ENCODE peak calls at places on chromosomes 12 and 14, in seven cellular contexts. V is IMR-90, R is mesendoderm, W is neuronal stem cell, J is mesenchymal stem cell, Y is H1, B is trophoblast cell. U is an unnamed sample.

GRCh38 chr12:71208053-71208685 is 50.4 kb upstream of the TSPAN8 start:
- DNase-seq in R (peak), V (no peak), J (no peak), W (peak), B (no peak), Y (no peak), U (no peak)

GRCh38 chr12:112891093-112892024 is 15.4 kb upstream of the OAS1 start:
- DNase-seq in J (no peak), W (no peak), Y (no peak), B (no peak), V (no peak), R (peak), U (no peak)

GRCh38 chr12:102955926-102956737 is 1.3 kb upstream of the ASCL1 start:
- DNase-seq in J (no peak), R (no peak), V (no peak), Y (peak), B (no peak), W (no peak), U (peak)

GRCh38 chr14:33986804-33987203 is 35.9 kb upstream of the EGLN3 start:
- DNase-seq in B (peak), V (peak), W (no peak), Y (no peak), J (peak), R (peak), U (no peak)

GRCh38 chr12:125276567-125276966 is 211.3 kb downstream of the AACS start:
- DNase-seq in J (no peak), V (no peak), Y (no peak), R (no peak), W (no peak), B (no peak), U (no peak)

GRCh38 chr12:94768398-94769039 is 118.2 kb upstream of the TMCC3 start:
- DNase-seq in Y (no peak), J (no peak), R (no peak), V (no peak), W (no peak), B (no peak), U (no peak)

GRCh38 chr12:20404576-20405346 is 36.4 kb downstream of the PDE3A start:
- DNase-seq in W (no peak), R (no peak), B (no peak), Y (no peak), V (peak), J (no peak), U (no peak)

GRCh38 chr12:78560633-78561032 is 303.9 kb upstream of the SYT1 start:
- DNase-seq in B (no peak), R (no peak), Y (no peak), W (no peak), V (no peak), J (no peak), U (no peak)

GRCh38 chr12:83841620-83842019 is 1071.0 kb downstream of the SLC6A15 start:
- DNase-seq in Y (no peak), J (no peak), R (no peak), V (no peak), W (no peak), B (no peak), U (no peak)

GRCh38 chr14:32080001-32080510 is 3.0 kb downstream of the ARHGAP5 start:
- DNase-seq in Y (no peak), V (no peak), R (no peak), W (no peak), B (no peak), J (no peak), U (no peak)

GRCh38 chr14:61107148-61107641 is 126.2 kb downstream of the SLC38A6 start:
- DNase-seq in J (no peak), Y (no peak), B (no peak), R (no peak), V (no peak), W (no peak), U (no peak)

GRCh38 chr12:104866286-104866685 is 91.8 kb downstream of the SLC41A2 start:
- DNase-seq in W (no peak), R (no peak), Y (no peak), B (no peak), V (peak), J (no peak), U (no peak)

GRCh38 chr12:82740129-82741000 is 53.7 kb downstream of the TMTC2 start:
- DNase-seq in V (peak), B (no peak), W (no peak), J (peak), R (peak), Y (no peak), U (peak)

GRCh38 chr14:38567728-38568127 is 311.8 kb upstream of the CLEC14A start:
- DNase-seq in V (no peak), R (no peak), W (no peak), B (no peak), Y (no peak), J (no peak), U (no peak)

GRCh38 chr12:114790276-114790675 is 106.3 kb upstream of the TBX3 start:
- DNase-seq in V (no peak), Y (no peak), R (peak), J (no peak), B (peak), W (no peak), U (no peak)

GRCh38 chr12:12384601-12385321 is 27.9 kb downstream of the BORCS5 start:
- DNase-seq in R (peak), W (no peak), B (no peak), J (no peak), Y (no peak), V (no peak), U (peak)

GRCh38 chr12:26612203-26612602 is 220.8 kb downstream of the ITPR2 start:
- DNase-seq in V (no peak), R (no peak), B (no peak), Y (no peak), J (no peak), W (no peak), U (no peak)

GRCh38 chr12:57796996-57797395 is 14.4 kb downstream of the TSFM start:
- DNase-seq in R (no peak), J (no peak), B (no peak), Y (no peak), W (no peak), V (no peak), U (no peak)

GRCh38 chr12:102874819-102875218 is 42.2 kb downstream of the PAH start:
- DNase-seq in Y (no peak), B (no peak), W (no peak), V (no peak), R (no peak), J (no peak), U (no peak)

GRCh38 chr14:104883681-104884361 is 18.8 kb downstream of the CEP170B start:
- DNase-seq in V (no peak), Y (no peak), B (no peak), W (no peak), R (no peak), J (no peak), U (no peak)

GRCh38 chr12:117236456-117237001 is 46.3 kb upstream of the FBXO21 start:
- DNase-seq in J (peak), B (peak), V (peak), Y (peak), W (peak), R (peak), U (peak)

GRCh38 chr14:52313903-52314481 is at the start of gene PTGER2:
- DNase-seq in J (peak), B (peak), V (peak), Y (no peak), R (peak), W (peak), U (peak)

GRCh38 chr12:93174048-93174447 is 203.7 kb upstream of the NUDT4 start:
- DNase-seq in W (no peak), J (peak), B (no peak), V (peak), Y (no peak), R (no peak), U (no peak)

GRCh38 chr12:56658921-56659320 is 13.1 kb upstream of the ATP5F1B start:
- DNase-seq in Y (no peak), J (no peak), W (no peak), R (peak), V (no peak), B (no peak), U (no peak)

GRCh38 chr14:96635850-96636249 is 133.7 kb downstream of the PAPOLA start:
- DNase-seq in B (peak), J (no peak), V (no peak), Y (peak), R (no peak), W (no peak), U (no peak)

GRCh38 chr14:25570483-25570882 is 520.5 kb upstream of the STXBP6 start:
- DNase-seq in J (no peak), Y (no peak), V (no peak), B (no peak), W (no peak), R (no peak), U (no peak)

GRCh38 chr14:94665121-94665520 is 52.9 kb downstream of the SERPINA3 start:
- DNase-seq in R (no peak), W (no peak), J (no peak), B (peak), V (peak), Y (no peak), U (no peak)

GRCh38 chr12:69330475-69331473 is 17.4 kb upstream of the LYZ start:
- DNase-seq in W (no peak), B (peak), R (peak), J (peak), V (peak), Y (peak), U (peak)

DNA sequence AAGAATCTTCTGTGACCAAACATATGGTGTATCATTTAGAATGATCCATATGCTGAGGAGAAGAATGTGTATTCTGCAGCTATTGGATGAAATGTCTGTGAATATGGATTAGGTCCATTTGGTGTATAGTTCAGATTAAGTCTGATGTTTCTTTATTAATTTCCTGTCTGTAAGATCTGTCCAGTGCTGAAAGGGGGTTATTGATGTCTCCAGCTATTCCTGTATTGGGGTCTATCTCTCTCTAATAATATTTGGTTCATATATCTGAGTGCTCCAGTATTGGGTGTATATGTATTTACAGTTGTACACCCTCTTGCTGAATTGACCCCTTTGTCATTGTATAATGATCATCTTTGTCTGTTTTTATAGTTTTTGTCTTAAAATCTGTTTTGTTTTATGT is 33.5 kb downstream of the SLC38A2 start:
- DNase-seq in R (no peak), W (no peak), J (no peak), V (no peak), Y (no peak), B (no peak), U (no peak)
- H3K18ac ChIP-seq in R (no peak), W (no peak), J (no peak), V (no peak), Y (no peak), B (no peak), U (no peak)

DNA sequence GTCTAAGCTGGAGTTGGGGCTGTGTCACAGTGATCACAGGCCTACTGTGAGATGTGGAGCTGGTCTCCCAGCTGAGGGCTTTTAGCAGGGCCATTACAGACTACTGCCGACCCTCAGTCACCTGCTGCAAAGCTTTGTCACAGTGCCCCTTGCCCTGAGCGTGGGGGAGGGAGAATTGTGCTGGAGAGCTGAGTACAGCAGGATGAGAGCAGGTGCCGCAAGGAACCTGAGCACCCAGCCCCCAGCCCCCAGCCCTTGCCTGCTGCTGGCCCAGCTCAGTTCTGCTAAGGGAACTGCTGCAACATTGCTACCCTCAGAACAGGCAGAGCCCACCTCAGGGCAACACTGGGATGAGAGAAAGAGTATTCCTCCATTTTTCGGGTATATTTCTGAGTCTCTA is 196.8 kb upstream of the FKBP4 start:
- DNase-seq in V (no peak), J (no peak), W (no peak), B (no peak), Y (no peak), R (no peak), U (no peak)
- H3K18ac ChIP-seq in V (no peak), J (no peak), W (no peak), B (no peak), Y (no peak), R (no peak), U (no peak)

DNA sequence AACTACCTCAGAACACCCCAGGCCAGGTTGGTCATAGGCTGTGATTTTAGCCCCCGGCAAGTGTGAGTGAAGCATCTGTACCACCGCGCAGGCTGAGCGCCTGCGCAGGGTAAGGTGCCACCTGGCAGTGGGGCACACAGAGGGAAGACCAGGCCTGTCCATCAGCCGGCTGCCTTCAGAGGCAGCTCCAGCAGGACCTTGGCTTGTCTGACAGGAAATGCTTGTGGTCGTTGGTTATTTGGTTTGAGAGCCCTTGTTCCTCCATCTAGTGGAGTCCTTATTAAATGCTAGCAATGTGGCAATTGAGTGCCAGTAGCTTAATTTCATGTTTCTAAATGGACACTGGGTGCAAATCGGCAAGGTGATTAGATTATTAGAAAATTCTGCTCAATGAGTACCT is 27.5 kb downstream of the SLC25A29 start:
- DNase-seq in Y (no peak), R (peak), V (peak), W (no peak), J (peak), B (no peak), U (no peak)
- H3K18ac ChIP-seq in Y (no peak), R (no peak), V (no peak), W (no peak), J (no peak), B (no peak), U (no peak)

DNA sequence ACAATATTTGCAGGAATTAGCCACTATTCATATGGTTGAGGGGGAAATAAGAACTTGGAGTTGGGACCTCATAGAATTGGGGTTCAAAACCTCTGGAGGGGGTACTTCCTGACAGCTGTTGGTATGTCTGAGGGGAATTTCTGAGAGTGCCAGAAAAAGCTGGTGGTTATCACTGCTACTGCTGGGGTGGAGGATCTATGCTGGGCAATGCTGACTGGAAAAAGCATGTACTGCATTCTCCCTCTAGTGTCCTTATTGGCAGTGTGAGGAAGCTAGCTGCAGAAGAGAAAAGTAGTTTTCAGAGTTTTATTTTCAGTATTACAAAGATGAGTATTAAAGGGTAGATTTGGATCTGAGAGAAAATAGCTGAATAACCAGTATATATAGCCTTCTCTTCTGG is 88.8 kb downstream of the FUT8 start:
- DNase-seq in W (no peak), Y (no peak), J (no peak), V (no peak), B (no peak), R (no peak), U (no peak)
- H3K18ac ChIP-seq in W (no peak), Y (no peak), J (no peak), V (no peak), B (no peak), R (no peak), U (no peak)

DNA sequence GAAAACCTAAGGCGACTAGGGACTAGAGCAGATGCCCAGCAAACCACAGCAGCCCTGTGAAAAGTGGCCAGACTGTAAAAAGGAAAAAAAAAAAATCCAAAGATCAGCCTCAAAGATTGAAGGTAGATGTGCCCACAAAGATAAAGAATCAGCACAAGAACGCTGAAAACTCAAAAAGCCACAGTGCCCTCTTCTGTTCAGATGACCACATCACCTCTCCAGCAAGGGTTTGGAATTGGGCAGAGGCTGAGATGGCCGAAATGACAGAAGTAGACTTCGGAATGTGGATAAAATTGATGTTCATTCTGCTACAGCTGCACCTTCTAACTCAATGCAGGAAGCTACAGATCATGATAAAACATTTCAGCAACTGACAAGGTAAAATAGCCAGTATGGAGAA is 154.4 kb downstream of the GPHN start:
- DNase-seq in W (no peak), R (peak), V (no peak), J (peak), Y (no peak), B (peak), U (no peak)
- H3K18ac ChIP-seq in W (no peak), R (no peak), V (no peak), J (no peak), Y (no peak), B (no peak), U (no peak)

GRCh38 chr12:75641031-75641780 is 129.8 kb upstream of the KRR1 start:
- DNase-seq in J (peak), W (no peak), V (peak), R (peak), B (peak), Y (no peak), U (no peak)

GRCh38 chr12:75638792-75639191 is 127.4 kb upstream of the KRR1 start:
- DNase-seq in Y (no peak), V (no peak), W (no peak), B (peak), J (no peak), R (no peak), U (no peak)

GRCh38 chr12:75644472-75645072 is 133.2 kb upstream of the KRR1 start:
- DNase-seq in V (no peak), B (no peak), W (no peak), R (no peak), J (no peak), Y (no peak), U (no peak)

GRCh38 chr12:75646329-75646940 is 135.0 kb upstream of the KRR1 start:
- DNase-seq in Y (no peak), V (peak), B (no peak), W (no peak), R (peak), J (no peak), U (no peak)

DNA sequence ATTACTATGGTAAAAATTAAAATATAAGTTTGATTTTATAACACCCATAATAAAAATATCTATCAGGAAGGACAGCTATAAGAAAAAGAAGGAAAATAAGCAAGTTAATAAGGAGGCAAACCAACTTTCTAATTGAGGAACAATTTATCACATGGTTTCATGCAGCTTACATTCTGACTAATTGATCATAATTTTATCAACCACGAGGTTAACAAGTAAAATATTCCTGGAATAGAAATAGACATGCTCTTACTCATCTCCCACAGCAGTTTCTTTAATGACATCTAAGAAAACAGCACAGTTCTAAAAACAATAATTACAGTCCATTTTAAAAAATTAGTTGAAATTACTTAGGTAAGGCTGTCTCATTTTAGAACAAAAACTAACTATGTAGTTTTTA is 130.8 kb upstream of the KRR1 start:
- DNase-seq in B (no peak), Y (no peak), R (no peak), V (no peak), W (no peak), J (no peak), U (no peak)
- H3K18ac ChIP-seq in B (no peak), Y (no peak), R (no peak), V (no peak), W (no peak), J (no peak), U (no peak)

U was measured in H9.